ENCODE peak calls at places on chromosome 19, in seven cellular contexts. F is tibial artery; U is uterus; I is CD8-positive, alpha-beta T cell; Y is upper lobe of right lung; E is colonic mucosa; A is neural progenitor cell. B is an unnamed sample.

GRCh38 chr19:18717601-18718000 is 34.1 kb downstream of the CRTC1 start:
- DNase-seq in F (no peak), A (no peak), E (no peak), Y (no peak), U (no peak), I (no peak), B (no peak)

GRCh38 chr19:14347999-14348889 is 33.0 kb upstream of the ADGRE5 start:
- DNase-seq in I (peak), A (peak), Y (peak), E (peak), U (peak), F (peak), B (no peak)

GRCh38 chr19:4575267-4575793 is 15.8 kb upstream of the SEMA6B start:
- DNase-seq in F (no peak), I (no peak), Y (no peak), U (peak), A (peak), E (no peak), B (no peak)

GRCh38 chr19:31451686-31452325 is 102.6 kb upstream of the TSHZ3 start:
- DNase-seq in A (no peak), U (no peak), I (no peak), Y (no peak), F (no peak), E (no peak), B (no peak)

GRCh38 chr19:15091918-15092753 is 10.1 kb downstream of the OR1I1 start:
- DNase-seq in F (no peak), Y (no peak), I (peak), U (no peak), E (peak), A (peak), B (no peak)

GRCh38 chr19:56959211-56959610 is 118.7 kb upstream of the PEG3 start:
- DNase-seq in A (no peak), F (no peak), E (no peak), U (no peak), Y (no peak), I (no peak), B (no peak)

GRCh38 chr19:57708641-57709354 is at the start of gene ZNF154:
- DNase-seq in I (peak), F (no peak), E (peak), U (no peak), A (peak), Y (peak), B (no peak)

GRCh38 chr19:3958836-3959765 is 11.8 kb downstream of the DAPK3 start:
- DNase-seq in E (no peak), F (no peak), A (no peak), I (no peak), Y (no peak), U (no peak), B (no peak)

GRCh38 chr19:15291666-15292065 is 40.7 kb downstream of the BRD4 start:
- DNase-seq in U (no peak), E (no peak), F (no peak), A (no peak), Y (no peak), I (no peak), B (no peak)

GRCh38 chr19:9875796-9876195 is 40.7 kb downstream of the PIN1 start:
- DNase-seq in I (no peak), A (peak), U (no peak), Y (no peak), E (no peak), F (no peak), B (no peak)

GRCh38 chr19:6533000-6533328 is 2.1 kb downstream of the TNFSF9 start:
- DNase-seq in A (no peak), E (no peak), U (no peak), F (no peak), Y (no peak), I (no peak), B (no peak)

DNA sequence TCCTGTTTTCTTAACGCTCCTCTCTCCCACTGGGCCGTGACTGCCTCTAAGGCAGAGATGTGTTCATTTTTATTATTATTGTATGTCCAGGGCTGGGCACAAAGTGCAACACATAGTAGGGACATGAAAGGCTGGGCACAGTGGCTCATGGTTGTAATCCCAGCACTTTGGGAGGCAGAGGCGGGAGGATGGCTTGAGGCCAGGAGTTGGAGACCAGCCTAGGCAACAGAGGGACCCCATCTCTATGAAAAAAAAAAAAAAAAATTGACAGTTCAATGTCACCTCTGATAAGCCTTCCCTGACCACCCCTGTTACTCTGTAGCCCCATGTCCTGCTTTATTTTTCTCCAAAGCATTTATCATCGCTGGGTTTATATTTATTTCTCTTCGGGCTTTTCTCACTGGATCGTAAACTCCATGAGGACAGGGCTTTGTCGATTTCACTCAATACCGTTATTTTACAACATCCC is 481 bp upstream of the SAE1 start:
- DNase-seq in E (no peak), A (no peak), U (no peak), F (no peak), I (no peak), Y (no peak), B (no peak)
- H3K27ac ChIP-seq in E (peak), A (no peak), U (peak), F (peak), I (no peak), Y (no peak), B (peak)

DNA sequence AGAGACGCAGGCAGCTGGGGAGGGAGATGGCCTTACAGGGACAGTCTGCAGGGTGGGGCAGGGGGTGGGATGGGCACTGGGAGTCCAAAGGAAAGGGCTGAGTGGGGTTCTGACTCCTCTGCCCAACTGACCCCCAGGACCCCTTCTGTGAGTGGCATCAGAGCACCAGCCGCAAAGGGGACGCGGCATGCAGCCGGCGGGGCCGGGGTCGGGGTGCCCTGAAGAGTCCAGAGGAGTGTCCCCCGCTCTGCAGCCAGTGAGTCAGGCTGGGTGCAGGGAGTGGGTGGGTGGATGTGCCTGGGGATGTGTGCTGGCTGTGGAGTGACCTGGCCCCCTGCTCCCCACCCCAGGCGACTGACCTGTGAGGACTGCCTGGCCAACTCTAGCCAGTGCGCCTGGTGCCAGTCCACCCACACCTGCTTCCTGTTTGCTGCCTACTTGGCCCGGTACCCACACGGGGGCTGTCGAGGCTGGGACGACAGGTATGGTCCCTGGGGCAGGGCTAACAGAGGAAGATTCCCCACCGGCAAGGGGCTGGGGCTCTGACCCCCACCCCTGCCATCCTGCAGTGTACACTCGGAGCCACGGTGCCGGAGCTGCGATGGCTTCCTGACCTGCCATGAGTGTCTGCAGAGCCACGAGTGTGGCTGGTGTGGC is 25.8 kb downstream of the MEGF8 start:
- DNase-seq in Y (no peak), U (no peak), E (no peak), A (no peak), F (no peak), I (no peak), B (no peak)
- TF ChIP-seq CTCF in Y (no peak), U (no peak), E (no peak), A (no peak), F (no peak), I (no peak), B (no peak)

DNA sequence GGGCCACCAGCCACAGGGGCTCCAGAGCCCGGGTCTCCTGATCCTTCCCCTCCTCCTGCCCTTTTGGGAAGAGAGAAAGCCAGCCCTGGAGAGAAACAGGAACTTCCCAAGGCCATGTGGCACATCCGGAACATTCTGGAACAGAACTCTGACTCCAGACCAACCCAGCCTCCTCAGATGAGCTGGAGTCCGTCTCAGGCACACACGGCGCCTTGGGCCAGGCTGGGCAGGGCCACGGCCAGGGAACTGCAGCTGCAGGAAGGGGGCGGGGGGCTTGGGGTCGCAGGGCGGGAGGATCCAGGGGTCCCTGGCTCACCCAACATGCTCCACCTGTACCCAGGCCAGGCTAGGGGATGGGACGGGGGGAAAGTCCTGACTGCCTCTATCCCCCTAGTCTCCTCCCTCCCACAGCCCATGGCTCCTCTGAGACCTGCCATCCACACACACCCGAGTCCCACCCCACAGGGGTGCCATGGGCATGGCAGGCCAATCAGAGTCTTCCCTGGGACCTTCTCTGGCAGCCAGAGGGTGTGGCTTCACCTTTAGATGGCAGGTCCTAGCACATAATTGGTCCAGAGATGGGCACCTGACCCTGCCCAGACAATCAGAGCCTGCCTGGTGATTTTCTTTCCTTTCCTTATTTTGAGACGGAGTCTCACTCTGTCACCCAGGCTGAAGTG is 22.9 kb downstream of the SBNO2 start:
- DNase-seq in F (no peak), A (no peak), E (no peak), Y (no peak), I (no peak), U (no peak), B (no peak)
- H3K4me3 ChIP-seq in F (no peak), A (no peak), E (no peak), Y (no peak), I (no peak), U (no peak), B (peak)

GRCh38 chr19:47271949-47272348 is 2.7 kb upstream of the INAFM1 start:
- DNase-seq in F (no peak), I (no peak), A (no peak), E (no peak), U (no peak), Y (no peak), B (no peak)
- H3K27ac ChIP-seq in F (peak), I (no peak), A (no peak), E (no peak), U (peak), Y (no peak), B (peak)

GRCh38 chr19:30049844-30050667 is 108.0 kb downstream of the URI1 start:
- DNase-seq in U (no peak), A (no peak), F (no peak), E (no peak), I (no peak), Y (no peak), B (no peak)

GRCh38 chr19:30049226-30049625 is 107.2 kb downstream of the URI1 start:
- DNase-seq in F (no peak), I (no peak), Y (no peak), A (no peak), U (no peak), E (no peak), B (no peak)

GRCh38 chr19:30044273-30045259 is 102.5 kb downstream of the URI1 start:
- DNase-seq in E (no peak), F (no peak), A (no peak), I (no peak), U (no peak), Y (no peak), B (no peak)

GRCh38 chr19:30047355-30047895 is 105.4 kb downstream of the URI1 start:
- DNase-seq in A (no peak), Y (no peak), E (peak), U (no peak), I (no peak), F (no peak), B (no peak)

DNA sequence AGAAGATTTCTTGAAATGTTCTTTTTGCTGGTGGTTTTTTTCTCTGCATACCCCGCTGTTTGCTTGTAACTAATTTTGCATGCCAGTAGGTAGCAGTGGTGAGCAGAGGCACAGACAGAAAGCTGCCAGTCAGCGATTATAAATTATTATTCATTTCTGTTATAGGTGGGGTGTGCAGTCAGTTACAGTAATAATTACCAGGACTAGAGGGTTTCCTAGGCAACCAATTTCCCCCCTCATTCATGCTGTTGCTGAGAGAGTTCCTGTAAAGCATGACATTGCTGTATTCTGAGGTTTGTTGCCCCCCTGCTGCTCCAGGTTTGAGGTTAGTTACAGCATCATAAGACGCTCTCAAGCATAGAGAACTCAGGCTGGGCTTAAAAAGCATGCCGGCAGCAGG is 104.5 kb downstream of the URI1 start:
- DNase-seq in E (no peak), F (no peak), I (no peak), A (peak), Y (no peak), U (no peak), B (no peak)
- TF ChIP-seq CTCF in E (no peak), F (no peak), I (no peak), A (peak), Y (peak), U (no peak), B (no peak)

GRCh38 chr19:39498262-39499081 is at the start of gene DLL3:
- DNase-seq in U (no peak), I (no peak), Y (no peak), E (no peak), F (no peak), A (peak), B (no peak)
- H3K4me3 ChIP-seq in U (no peak), I (no peak), Y (no peak), E (no peak), F (no peak), A (peak), B (peak)

DNA sequence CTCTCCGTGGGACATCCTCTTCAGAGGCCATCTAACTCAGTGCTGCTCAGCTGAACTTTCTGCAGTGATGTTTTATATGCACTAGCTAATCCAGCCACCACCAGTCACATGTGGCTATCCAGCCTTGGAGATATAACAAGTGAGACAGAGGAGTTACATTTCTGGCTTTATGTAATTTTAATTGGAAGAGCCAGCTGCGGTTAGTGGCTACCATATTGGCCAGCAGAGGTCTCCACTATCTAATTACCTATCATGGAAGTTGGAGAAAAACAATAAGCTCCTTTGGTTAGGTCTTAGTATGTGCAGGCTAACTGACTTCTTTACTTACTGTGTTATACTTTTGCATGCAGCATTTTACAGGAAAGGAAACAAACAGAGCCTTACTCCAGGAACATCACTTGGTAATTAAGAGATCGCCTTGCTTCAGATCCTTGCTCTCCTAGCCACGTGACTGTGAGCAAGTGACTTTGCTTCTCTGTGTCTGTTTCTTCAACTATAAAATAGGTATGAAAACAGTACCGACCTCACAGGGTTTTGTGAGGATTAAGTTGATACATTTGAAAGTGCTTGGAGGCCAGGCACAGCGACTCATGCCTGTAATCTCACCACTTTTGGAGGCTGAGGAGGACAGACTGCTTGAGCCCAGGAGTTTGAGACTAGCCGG is 1.6 kb upstream of the KLK10 start:
- DNase-seq in E (no peak), Y (no peak), U (no peak), I (no peak), F (no peak), A (peak), B (no peak)
- H3K27ac ChIP-seq in E (no peak), Y (no peak), U (no peak), I (no peak), F (no peak), A (no peak), B (no peak)

GRCh38 chr19:55527197-55528029 is 9.5 kb downstream of the SBK2 start:
- DNase-seq in A (no peak), F (no peak), I (no peak), U (no peak), Y (no peak), E (no peak), B (no peak)

GRCh38 chr19:55529636-55530230 is 7.2 kb downstream of the SBK2 start:
- DNase-seq in A (no peak), Y (no peak), E (no peak), I (no peak), U (no peak), F (no peak), B (no peak)

GRCh38 chr19:55526216-55527196 is 10.4 kb downstream of the SBK2 start:
- DNase-seq in U (peak), A (no peak), E (peak), Y (peak), I (peak), F (no peak), B (no peak)

GRCh38 chr19:55525289-55526101 is 11.4 kb downstream of the SBK2 start:
- DNase-seq in U (no peak), A (no peak), F (no peak), I (no peak), Y (no peak), E (no peak), B (no peak)

GRCh38 chr19:55528030-55528801 is 8.7 kb downstream of the SBK2 start:
- DNase-seq in Y (no peak), E (no peak), A (no peak), U (no peak), I (no peak), F (no peak), B (no peak)
- TF ChIP-seq CTCF in Y (no peak), E (no peak), A (no peak), U (no peak), I (no peak), F (no peak), B (no peak)

B was measured in coronary artery.